ENCODE peak calls at places on chromosome 17, in eight cellular contexts. S is transverse colon, N is left ventricle myocardium inferior, R is Peyer's patch, C is AG04450, X is DND-41, E is endodermal cell, Q is aorta. J is an unnamed sample.
A peak's percentile ranks its signal among the peaks of the same experiment; 100 is the strongest.

GRCh38 chr17:17535957-17536356 is 39.8 kb upstream of the RASD1 start:
- DNase-seq in X (no peak), S (peak; percentile 65), N (peak; percentile 88), C (no peak), E (no peak), Q (peak; percentile 82), R (no peak), J (no peak)

GRCh38 chr17:16027708-16028584 is 28.3 kb downstream of the TTC19 start:
- DNase-seq in C (peak; percentile 68), X (no peak), R (no peak), Q (no peak), N (no peak), S (no peak), E (no peak), J (no peak)

GRCh38 chr17:54859187-54859586 is 41.5 kb upstream of the TOM1L1 start:
- DNase-seq in X (no peak), C (no peak), N (no peak), E (no peak), S (no peak), Q (no peak), R (no peak), J (no peak)

GRCh38 chr17:5715478-5715877 is 131.2 kb upstream of the NLRP1 start:
- DNase-seq in R (no peak), C (no peak), Q (no peak), N (no peak), E (no peak), S (no peak), X (no peak), J (no peak)

GRCh38 chr17:59666235-59666634 is 41.0 kb downstream of the PTRH2 start:
- DNase-seq in E (no peak), S (peak; percentile 42), C (no peak), R (no peak), X (no peak), Q (no peak), N (no peak), J (no peak)

GRCh38 chr17:83177611-83178532 is 98.5 kb downstream of the METRNL start:
- DNase-seq in E (peak; percentile 42), S (no peak), N (no peak), C (no peak), R (no peak), X (no peak), Q (no peak), J (peak; percentile 21)

GRCh38 chr17:43418441-43419374 is 19.9 kb downstream of the ARL4D start:
- DNase-seq in Q (peak; percentile 79), R (no peak), S (peak; percentile 37), X (no peak), C (peak; percentile 59), N (peak; percentile 38), E (peak; percentile 88), J (no peak)

GRCh38 chr17:42436401-42436800 is 13.3 kb upstream of the CAVIN1 start:
- DNase-seq in C (peak; percentile 94), X (no peak), S (peak; percentile 20), R (no peak), N (no peak), E (peak; percentile 32), Q (peak; percentile 56), J (no peak)

GRCh38 chr17:72931163-72931562 is 161.3 kb downstream of the SLC39A11 start:
- DNase-seq in R (no peak), X (no peak), E (peak; percentile 62), Q (no peak), S (no peak), C (no peak), N (no peak), J (no peak)

GRCh38 chr17:55177159-55177913 is 87.4 kb upstream of the HLF start:
- DNase-seq in Q (no peak), E (peak; percentile 75), S (no peak), C (no peak), R (no peak), X (no peak), N (no peak), J (no peak)

GRCh38 chr17:63516910-63517824 is 6.0 kb upstream of the KCNH6 start:
- DNase-seq in N (no peak), Q (no peak), E (no peak), X (no peak), C (peak; percentile 21), S (no peak), R (peak; percentile 70), J (no peak)

GRCh38 chr17:65953316-65954147 is 238.4 kb downstream of the CEP112 start:
- DNase-seq in S (no peak), E (peak; percentile 62), Q (no peak), C (no peak), R (no peak), N (no peak), X (no peak), J (no peak)

GRCh38 chr17:73393962-73394361 is 82.2 kb upstream of the CDC42EP4 start:
- DNase-seq in N (no peak), S (no peak), C (no peak), E (peak; percentile 78), Q (no peak), X (no peak), R (no peak), J (no peak)

GRCh38 chr17:50182783-50183438 is 17.1 kb downstream of the SGCA start:
- DNase-seq in N (no peak), Q (no peak), S (no peak), C (no peak), E (no peak), X (no peak), R (no peak), J (no peak)

GRCh38 chr17:50184611-50185398 is 16.6 kb downstream of the COL1A1 start:
- DNase-seq in N (peak; percentile 36), E (no peak), C (no peak), S (peak; percentile 36), R (peak; percentile 58), Q (peak; percentile 75), X (no peak), J (no peak)

GRCh38 chr17:50185724-50186545 is 15.5 kb downstream of the COL1A1 start:
- DNase-seq in E (no peak), X (no peak), S (no peak), C (no peak), N (no peak), Q (no peak), R (no peak), J (no peak)

GRCh38 chr17:50183439-50184001 is 17.7 kb downstream of the SGCA start:
- DNase-seq in C (no peak), S (no peak), X (no peak), R (no peak), Q (no peak), E (no peak), N (no peak), J (no peak)

DNA sequence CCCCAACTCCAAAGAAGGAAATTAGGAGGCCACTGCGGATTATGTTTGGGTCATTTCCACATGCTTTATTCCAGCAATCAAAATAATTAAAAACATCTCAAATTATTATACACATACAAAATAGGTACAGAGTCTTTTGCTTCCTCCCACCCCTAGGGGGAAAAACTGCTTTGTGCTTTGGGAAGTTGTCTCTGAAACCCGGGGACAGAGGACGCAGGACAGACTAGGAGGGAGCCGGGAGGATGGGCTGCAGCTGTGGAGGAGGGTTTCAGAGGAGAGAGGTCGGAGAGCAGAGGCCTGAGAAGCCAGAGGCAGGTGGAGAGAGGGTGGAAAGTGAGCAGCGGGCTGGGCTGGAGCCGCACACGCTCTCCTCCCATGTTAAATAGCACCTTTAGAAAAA is 17.4 kb downstream of the COL1A1 start:
- DNase-seq in X (no peak), C (no peak), N (no peak), Q (no peak), R (no peak), S (no peak), E (peak; percentile 77), J (no peak)
- H3K27ac ChIP-seq in X (no peak overlapping the region), C (peak overlapping the region; percentile 98), N (no peak overlapping the region), Q (peak overlapping the region; percentile 82), R (peak overlapping the region; percentile 10), S (peak overlapping the region; percentile 55), E (no peak overlapping the region), J (no peak overlapping the region)

GRCh38 chr17:46942441-46943217 is 19.7 kb downstream of the GOSR2 start:
- DNase-seq in R (peak; percentile 83), S (peak; percentile 74), Q (peak; percentile 75), X (peak; percentile 68), C (peak; percentile 43), N (peak; percentile 62), E (peak; percentile 96), J (peak; percentile 24)
- H3K27ac ChIP-seq in R (no peak overlapping the region), S (no peak overlapping the region), Q (no peak overlapping the region), X (no peak overlapping the region), C (peak overlapping the region; percentile 31), N (no peak overlapping the region), E (no peak overlapping the region), J (no peak overlapping the region)

GRCh38 chr17:27246537-27246936 is 47.4 kb upstream of the WSB1 start:
- DNase-seq in E (no peak), C (no peak), R (no peak), X (no peak), S (no peak), N (no peak), Q (no peak), J (no peak)

GRCh38 chr17:27245230-27245696 is 48.7 kb upstream of the WSB1 start:
- DNase-seq in C (peak; percentile 82), X (peak; percentile 44), Q (peak; percentile 94), S (peak; percentile 85), N (peak; percentile 86), R (peak; percentile 90), E (peak; percentile 95), J (peak; percentile 21)

GRCh38 chr17:27244481-27245223 is 49.3 kb upstream of the WSB1 start:
- DNase-seq in S (peak; percentile 41), C (peak; percentile 87), R (peak; percentile 60), E (peak; percentile 83), X (no peak), Q (peak; percentile 80), N (peak; percentile 56), J (no peak)

GRCh38 chr17:27247071-27247957 is 46.6 kb upstream of the WSB1 start:
- DNase-seq in E (no peak), X (no peak), C (peak; percentile 43), R (peak; percentile 77), S (peak; percentile 81), N (peak; percentile 61), Q (peak; percentile 82), J (no peak)

GRCh38 chr17:27247958-27248342 is 46.0 kb upstream of the WSB1 start:
- DNase-seq in E (no peak), S (no peak), X (no peak), N (no peak), C (no peak), Q (no peak), R (no peak), J (no peak)
- H3K27ac ChIP-seq in E (no peak overlapping the region), S (peak overlapping the region; percentile 84), X (no peak overlapping the region), N (peak overlapping the region; percentile 90), C (no peak overlapping the region), Q (no peak overlapping the region), R (peak overlapping the region; percentile 23), J (no peak overlapping the region)

GRCh38 chr17:38908676-38909181 is 16.7 kb upstream of the LASP1NB start:
- DNase-seq in C (no peak), Q (peak; percentile 45), E (peak; percentile 55), S (no peak), N (no peak), X (no peak), R (no peak), J (no peak)
- H3K27ac ChIP-seq in C (no peak overlapping the region), Q (peak overlapping the region; percentile 2), E (no peak overlapping the region), S (peak overlapping the region; percentile 25), N (peak overlapping the region; percentile 78), X (no peak overlapping the region), R (no peak overlapping the region), J (no peak overlapping the region)

GRCh38 chr17:48297825-48298224 is 132.2 kb downstream of the SKAP1 start:
- DNase-seq in Q (no peak), N (no peak), E (no peak), R (no peak), X (no peak), S (no peak), C (no peak), J (no peak)
- H3K27ac ChIP-seq in Q (no peak overlapping the region), N (no peak overlapping the region), E (no peak overlapping the region), R (no peak overlapping the region), X (no peak overlapping the region), S (peak overlapping the region; percentile 63), C (no peak overlapping the region), J (no peak overlapping the region)

J was measured in CD4-positive, alpha-beta T cell.